ENCODE peak calls at places on chromosome 9, in nine cellular contexts. One of them, this sample, is unnamed.

GRCh38 chr9:34986541-34987047 is 3.0 kb upstream of the DNAJB5 start:
- DNase-seq in AG10803: no peak
- DNase-seq in sciatic nerve: no peak
- DNase-seq in activated naive CD8-positive, alpha-beta T cell treated with anti-CD3 and anti-CD28 coated beads for 36 hours: peak; percentile 61
- DNase-seq in substantia nigra: peak; percentile 42
- DNase-seq in HEK293T: no peak
- DNase-seq in pulmonary artery endothelial cell: no peak
- DNase-seq in activated T-cell treated with anti-CD3 and anti-CD28 coated beads, Interleukin-2, amount 50 U/mL, for 24 hours: peak; percentile 64
- DNase-seq in HuH-7.5: no peak
- DNase-seq in this sample: no peak

GRCh38 chr9:33179298-33179697 is 12.2 kb upstream of the B4GALT1 start:
- DNase-seq in pulmonary artery endothelial cell: no peak
- DNase-seq in AG10803: no peak
- DNase-seq in sciatic nerve: no peak
- DNase-seq in activated T-cell treated with anti-CD3 and anti-CD28 coated beads, Interleukin-2, amount 50 U/mL, for 24 hours: no peak
- DNase-seq in HEK293T: no peak
- DNase-seq in HuH-7.5: no peak
- DNase-seq in substantia nigra: no peak
- DNase-seq in activated naive CD8-positive, alpha-beta T cell treated with anti-CD3 and anti-CD28 coated beads for 36 hours: no peak
- DNase-seq in this sample: no peak

GRCh38 chr9:132798817-132799790 is 79.0 kb downstream of the AK8 start:
- DNase-seq in substantia nigra: no peak
- DNase-seq in activated naive CD8-positive, alpha-beta T cell treated with anti-CD3 and anti-CD28 coated beads for 36 hours: no peak
- DNase-seq in activated T-cell treated with anti-CD3 and anti-CD28 coated beads, Interleukin-2, amount 50 U/mL, for 24 hours: no peak
- DNase-seq in HEK293T: no peak
- DNase-seq in sciatic nerve: peak; percentile 71
- DNase-seq in HuH-7.5: no peak
- DNase-seq in AG10803: no peak
- DNase-seq in pulmonary artery endothelial cell: no peak
- DNase-seq in this sample: no peak

GRCh38 chr9:101376117-101376866 is 8.5 kb downstream of the BAAT start:
- DNase-seq in AG10803: peak; percentile 88
- DNase-seq in sciatic nerve: peak; percentile 77
- DNase-seq in activated naive CD8-positive, alpha-beta T cell treated with anti-CD3 and anti-CD28 coated beads for 36 hours: no peak
- DNase-seq in activated T-cell treated with anti-CD3 and anti-CD28 coated beads, Interleukin-2, amount 50 U/mL, for 24 hours: no peak
- DNase-seq in substantia nigra: no peak
- DNase-seq in HEK293T: no peak
- DNase-seq in pulmonary artery endothelial cell: no peak
- DNase-seq in HuH-7.5: no peak
- DNase-seq in this sample: peak; percentile 80

GRCh38 chr9:137816531-137817235 is 60.9 kb upstream of the CACNA1B start:
- DNase-seq in sciatic nerve: no peak
- DNase-seq in substantia nigra: no peak
- DNase-seq in HuH-7.5: no peak
- DNase-seq in activated T-cell treated with anti-CD3 and anti-CD28 coated beads, Interleukin-2, amount 50 U/mL, for 24 hours: no peak
- DNase-seq in pulmonary artery endothelial cell: no peak
- DNase-seq in HEK293T: no peak
- DNase-seq in AG10803: no peak
- DNase-seq in activated naive CD8-positive, alpha-beta T cell treated with anti-CD3 and anti-CD28 coated beads for 36 hours: no peak
- DNase-seq in this sample: no peak

GRCh38 chr9:38362912-38363588 is 29.5 kb upstream of the ALDH1B1 start:
- DNase-seq in pulmonary artery endothelial cell: peak; percentile 24
- DNase-seq in HuH-7.5: no peak
- DNase-seq in activated naive CD8-positive, alpha-beta T cell treated with anti-CD3 and anti-CD28 coated beads for 36 hours: peak; percentile 3
- DNase-seq in substantia nigra: no peak
- DNase-seq in HEK293T: peak; percentile 61
- DNase-seq in activated T-cell treated with anti-CD3 and anti-CD28 coated beads, Interleukin-2, amount 50 U/mL, for 24 hours: no peak
- DNase-seq in AG10803: peak; percentile 87
- DNase-seq in sciatic nerve: no peak
- DNase-seq in this sample: peak; percentile 84

GRCh38 chr9:73129941-73130695 is 21.5 kb upstream of the ANXA1 start:
- DNase-seq in activated T-cell treated with anti-CD3 and anti-CD28 coated beads, Interleukin-2, amount 50 U/mL, for 24 hours: no peak
- DNase-seq in pulmonary artery endothelial cell: no peak
- DNase-seq in HEK293T: no peak
- DNase-seq in substantia nigra: no peak
- DNase-seq in AG10803: no peak
- DNase-seq in activated naive CD8-positive, alpha-beta T cell treated with anti-CD3 and anti-CD28 coated beads for 36 hours: no peak
- DNase-seq in HuH-7.5: no peak
- DNase-seq in sciatic nerve: no peak
- DNase-seq in this sample: no peak

GRCh38 chr9:133953976-133954709 is 38.0 kb downstream of the VAV2 start:
- DNase-seq in activated T-cell treated with anti-CD3 and anti-CD28 coated beads, Interleukin-2, amount 50 U/mL, for 24 hours: no peak
- DNase-seq in activated naive CD8-positive, alpha-beta T cell treated with anti-CD3 and anti-CD28 coated beads for 36 hours: no peak
- DNase-seq in HuH-7.5: no peak
- DNase-seq in AG10803: no peak
- DNase-seq in sciatic nerve: no peak
- DNase-seq in HEK293T: no peak
- DNase-seq in pulmonary artery endothelial cell: no peak
- DNase-seq in substantia nigra: no peak
- DNase-seq in this sample: no peak

GRCh38 chr9:127264462-127265040 is at the start of gene GARNL3:
- DNase-seq in sciatic nerve: no peak
- DNase-seq in HuH-7.5: no peak
- DNase-seq in HEK293T: no peak
- DNase-seq in activated naive CD8-positive, alpha-beta T cell treated with anti-CD3 and anti-CD28 coated beads for 36 hours: no peak
- DNase-seq in pulmonary artery endothelial cell: no peak
- DNase-seq in activated T-cell treated with anti-CD3 and anti-CD28 coated beads, Interleukin-2, amount 50 U/mL, for 24 hours: no peak
- DNase-seq in substantia nigra: no peak
- DNase-seq in AG10803: no peak
- DNase-seq in this sample: no peak

GRCh38 chr9:107090218-107090617 is 192.9 kb upstream of the RAD23B start:
- DNase-seq in HEK293T: no peak
- DNase-seq in activated naive CD8-positive, alpha-beta T cell treated with anti-CD3 and anti-CD28 coated beads for 36 hours: no peak
- DNase-seq in HuH-7.5: no peak
- DNase-seq in activated T-cell treated with anti-CD3 and anti-CD28 coated beads, Interleukin-2, amount 50 U/mL, for 24 hours: no peak
- DNase-seq in AG10803: no peak
- DNase-seq in substantia nigra: no peak
- DNase-seq in pulmonary artery endothelial cell: no peak
- DNase-seq in sciatic nerve: no peak
- DNase-seq in this sample: no peak

GRCh38 chr9:135105938-135106491 is 18.5 kb downstream of the OLFM1 start:
- DNase-seq in HEK293T: no peak
- DNase-seq in pulmonary artery endothelial cell: no peak
- DNase-seq in activated T-cell treated with anti-CD3 and anti-CD28 coated beads, Interleukin-2, amount 50 U/mL, for 24 hours: no peak
- DNase-seq in sciatic nerve: no peak
- DNase-seq in activated naive CD8-positive, alpha-beta T cell treated with anti-CD3 and anti-CD28 coated beads for 36 hours: no peak
- DNase-seq in substantia nigra: no peak
- DNase-seq in AG10803: no peak
- DNase-seq in HuH-7.5: no peak
- DNase-seq in this sample: no peak

GRCh38 chr9:676780-677458 is 164.6 kb upstream of the DMRT1 start:
- DNase-seq in substantia nigra: no peak
- DNase-seq in sciatic nerve: no peak
- DNase-seq in AG10803: no peak
- DNase-seq in HuH-7.5: no peak
- DNase-seq in HEK293T: no peak
- DNase-seq in pulmonary artery endothelial cell: no peak
- DNase-seq in activated naive CD8-positive, alpha-beta T cell treated with anti-CD3 and anti-CD28 coated beads for 36 hours: no peak
- DNase-seq in activated T-cell treated with anti-CD3 and anti-CD28 coated beads, Interleukin-2, amount 50 U/mL, for 24 hours: no peak
- DNase-seq in this sample: no peak

GRCh38 chr9:96204853-96205252 is 97.1 kb downstream of the HSD17B3 start:
- DNase-seq in HuH-7.5: no peak
- DNase-seq in substantia nigra: no peak
- DNase-seq in AG10803: no peak
- DNase-seq in activated T-cell treated with anti-CD3 and anti-CD28 coated beads, Interleukin-2, amount 50 U/mL, for 24 hours: no peak
- DNase-seq in HEK293T: no peak
- DNase-seq in pulmonary artery endothelial cell: no peak
- DNase-seq in sciatic nerve: no peak
- DNase-seq in activated naive CD8-positive, alpha-beta T cell treated with anti-CD3 and anti-CD28 coated beads for 36 hours: no peak
- DNase-seq in this sample: no peak

GRCh38 chr9:131358438-131359029 is 35.4 kb upstream of the PRRC2B start:
- DNase-seq in substantia nigra: no peak
- DNase-seq in activated T-cell treated with anti-CD3 and anti-CD28 coated beads, Interleukin-2, amount 50 U/mL, for 24 hours: no peak
- DNase-seq in HuH-7.5: no peak
- DNase-seq in activated naive CD8-positive, alpha-beta T cell treated with anti-CD3 and anti-CD28 coated beads for 36 hours: no peak
- DNase-seq in AG10803: no peak
- DNase-seq in HEK293T: no peak
- DNase-seq in sciatic nerve: no peak
- DNase-seq in pulmonary artery endothelial cell: no peak
- DNase-seq in this sample: no peak

GRCh38 chr9:565528-565927 is 276.0 kb upstream of the DMRT1 start:
- DNase-seq in AG10803: no peak
- DNase-seq in HuH-7.5: no peak
- DNase-seq in activated naive CD8-positive, alpha-beta T cell treated with anti-CD3 and anti-CD28 coated beads for 36 hours: no peak
- DNase-seq in pulmonary artery endothelial cell: no peak
- DNase-seq in substantia nigra: no peak
- DNase-seq in HEK293T: no peak
- DNase-seq in activated T-cell treated with anti-CD3 and anti-CD28 coated beads, Interleukin-2, amount 50 U/mL, for 24 hours: no peak
- DNase-seq in sciatic nerve: no peak
- DNase-seq in this sample: no peak

GRCh38 chr9:27367175-27367798 is 70.3 kb upstream of the EQTN start:
- DNase-seq in activated naive CD8-positive, alpha-beta T cell treated with anti-CD3 and anti-CD28 coated beads for 36 hours: no peak
- DNase-seq in HuH-7.5: no peak
- DNase-seq in substantia nigra: no peak
- DNase-seq in AG10803: no peak
- DNase-seq in HEK293T: no peak
- DNase-seq in activated T-cell treated with anti-CD3 and anti-CD28 coated beads, Interleukin-2, amount 50 U/mL, for 24 hours: no peak
- DNase-seq in sciatic nerve: no peak
- DNase-seq in pulmonary artery endothelial cell: no peak
- DNase-seq in this sample: no peak

GRCh38 chr9:80285325-80285724 is 713.6 kb downstream of the TLE4 start:
- DNase-seq in activated naive CD8-positive, alpha-beta T cell treated with anti-CD3 and anti-CD28 coated beads for 36 hours: no peak
- DNase-seq in HEK293T: peak; percentile 8
- DNase-seq in AG10803: no peak
- DNase-seq in activated T-cell treated with anti-CD3 and anti-CD28 coated beads, Interleukin-2, amount 50 U/mL, for 24 hours: no peak
- DNase-seq in HuH-7.5: no peak
- DNase-seq in substantia nigra: no peak
- DNase-seq in pulmonary artery endothelial cell: no peak
- DNase-seq in sciatic nerve: no peak
- DNase-seq in this sample: peak; percentile 3

GRCh38 chr9:120893585-120893857 is 16.5 kb upstream of the PHF19 start:
- DNase-seq in HuH-7.5: no peak
- DNase-seq in activated T-cell treated with anti-CD3 and anti-CD28 coated beads, Interleukin-2, amount 50 U/mL, for 24 hours: no peak
- DNase-seq in AG10803: no peak
- DNase-seq in sciatic nerve: no peak
- DNase-seq in activated naive CD8-positive, alpha-beta T cell treated with anti-CD3 and anti-CD28 coated beads for 36 hours: no peak
- DNase-seq in substantia nigra: no peak
- DNase-seq in HEK293T: no peak
- DNase-seq in pulmonary artery endothelial cell: no peak
- DNase-seq in this sample: no peak

GRCh38 chr9:70868661-70869652 is 252.5 kb downstream of the TRPM3 start:
- DNase-seq in AG10803: no peak
- DNase-seq in activated T-cell treated with anti-CD3 and anti-CD28 coated beads, Interleukin-2, amount 50 U/mL, for 24 hours: no peak
- DNase-seq in pulmonary artery endothelial cell: peak; percentile 45
- DNase-seq in sciatic nerve: no peak
- DNase-seq in activated naive CD8-positive, alpha-beta T cell treated with anti-CD3 and anti-CD28 coated beads for 36 hours: no peak
- DNase-seq in HuH-7.5: no peak
- DNase-seq in HEK293T: peak; percentile 28
- DNase-seq in substantia nigra: no peak
- DNase-seq in this sample: peak; percentile 7

GRCh38 chr9:29691758-29692407 is 2118.6 kb upstream of the C9orf72 start:
- DNase-seq in substantia nigra: peak; percentile 1
- DNase-seq in pulmonary artery endothelial cell: no peak
- DNase-seq in activated naive CD8-positive, alpha-beta T cell treated with anti-CD3 and anti-CD28 coated beads for 36 hours: no peak
- DNase-seq in sciatic nerve: no peak
- DNase-seq in HuH-7.5: peak; percentile 0
- DNase-seq in activated T-cell treated with anti-CD3 and anti-CD28 coated beads, Interleukin-2, amount 50 U/mL, for 24 hours: no peak
- DNase-seq in HEK293T: peak; percentile 36
- DNase-seq in AG10803: no peak
- DNase-seq in this sample: no peak

GRCh38 chr9:101628173-101628572 is 33.4 kb upstream of the PPP3R2 start:
- DNase-seq in HuH-7.5: no peak
- DNase-seq in HEK293T: no peak
- DNase-seq in activated T-cell treated with anti-CD3 and anti-CD28 coated beads, Interleukin-2, amount 50 U/mL, for 24 hours: no peak
- DNase-seq in AG10803: peak; percentile 6
- DNase-seq in pulmonary artery endothelial cell: no peak
- DNase-seq in sciatic nerve: no peak
- DNase-seq in activated naive CD8-positive, alpha-beta T cell treated with anti-CD3 and anti-CD28 coated beads for 36 hours: no peak
- DNase-seq in substantia nigra: no peak
- DNase-seq in this sample: no peak

GRCh38 chr9:93896496-93897033 is 58.6 kb downstream of the BARX1 start:
- DNase-seq in activated T-cell treated with anti-CD3 and anti-CD28 coated beads, Interleukin-2, amount 50 U/mL, for 24 hours: no peak
- DNase-seq in pulmonary artery endothelial cell: no peak
- DNase-seq in substantia nigra: no peak
- DNase-seq in HEK293T: no peak
- DNase-seq in sciatic nerve: peak; percentile 12
- DNase-seq in HuH-7.5: no peak
- DNase-seq in AG10803: no peak
- DNase-seq in activated naive CD8-positive, alpha-beta T cell treated with anti-CD3 and anti-CD28 coated beads for 36 hours: no peak
- DNase-seq in this sample: no peak

GRCh38 chr9:128107971-128108783 is 19.4 kb downstream of the PTGES2 start:
- DNase-seq in activated T-cell treated with anti-CD3 and anti-CD28 coated beads, Interleukin-2, amount 50 U/mL, for 24 hours: no peak
- DNase-seq in AG10803: no peak
- DNase-seq in sciatic nerve: no peak
- DNase-seq in activated naive CD8-positive, alpha-beta T cell treated with anti-CD3 and anti-CD28 coated beads for 36 hours: no peak
- DNase-seq in HEK293T: no peak
- DNase-seq in pulmonary artery endothelial cell: no peak
- DNase-seq in substantia nigra: no peak
- DNase-seq in HuH-7.5: no peak
- DNase-seq in this sample: no peak

GRCh38 chr9:122162415-122162814 is 2.7 kb downstream of the MORN5 start:
- DNase-seq in AG10803: no peak
- DNase-seq in pulmonary artery endothelial cell: no peak
- DNase-seq in HEK293T: no peak
- DNase-seq in HuH-7.5: no peak
- DNase-seq in activated T-cell treated with anti-CD3 and anti-CD28 coated beads, Interleukin-2, amount 50 U/mL, for 24 hours: no peak
- DNase-seq in substantia nigra: no peak
- DNase-seq in activated naive CD8-positive, alpha-beta T cell treated with anti-CD3 and anti-CD28 coated beads for 36 hours: no peak
- DNase-seq in sciatic nerve: no peak
- DNase-seq in this sample: no peak

GRCh38 chr9:89564257-89564878 is 40.4 kb upstream of the GADD45G start:
- DNase-seq in sciatic nerve: no peak
- DNase-seq in AG10803: no peak
- DNase-seq in HuH-7.5: peak; percentile 41
- DNase-seq in substantia nigra: peak; percentile 14
- DNase-seq in pulmonary artery endothelial cell: no peak
- DNase-seq in HEK293T: peak; percentile 71
- DNase-seq in activated naive CD8-positive, alpha-beta T cell treated with anti-CD3 and anti-CD28 coated beads for 36 hours: no peak
- DNase-seq in activated T-cell treated with anti-CD3 and anti-CD28 coated beads, Interleukin-2, amount 50 U/mL, for 24 hours: no peak
- DNase-seq in this sample: no peak

GRCh38 chr9:32839013-32839442 is 55.7 kb downstream of the TMEM215 start:
- DNase-seq in pulmonary artery endothelial cell: no peak
- DNase-seq in substantia nigra: no peak
- DNase-seq in HEK293T: no peak
- DNase-seq in AG10803: no peak
- DNase-seq in activated naive CD8-positive, alpha-beta T cell treated with anti-CD3 and anti-CD28 coated beads for 36 hours: no peak
- DNase-seq in HuH-7.5: no peak
- DNase-seq in sciatic nerve: no peak
- DNase-seq in activated T-cell treated with anti-CD3 and anti-CD28 coated beads, Interleukin-2, amount 50 U/mL, for 24 hours: no peak
- DNase-seq in this sample: no peak

GRCh38 chr9:109652112-109652511 is 127.9 kb upstream of the PALM2AKAP2 start:
- DNase-seq in pulmonary artery endothelial cell: no peak
- DNase-seq in substantia nigra: no peak
- DNase-seq in HEK293T: no peak
- DNase-seq in HuH-7.5: no peak
- DNase-seq in activated T-cell treated with anti-CD3 and anti-CD28 coated beads, Interleukin-2, amount 50 U/mL, for 24 hours: no peak
- DNase-seq in sciatic nerve: no peak
- DNase-seq in AG10803: no peak
- DNase-seq in activated naive CD8-positive, alpha-beta T cell treated with anti-CD3 and anti-CD28 coated beads for 36 hours: no peak
- DNase-seq in this sample: no peak

GRCh38 chr9:135998013-135998380 is 36.8 kb upstream of the UBAC1 start:
- DNase-seq in HEK293T: no peak
- DNase-seq in HuH-7.5: no peak
- DNase-seq in activated naive CD8-positive, alpha-beta T cell treated with anti-CD3 and anti-CD28 coated beads for 36 hours: no peak
- DNase-seq in sciatic nerve: no peak
- DNase-seq in activated T-cell treated with anti-CD3 and anti-CD28 coated beads, Interleukin-2, amount 50 U/mL, for 24 hours: no peak
- DNase-seq in substantia nigra: no peak
- DNase-seq in AG10803: no peak
- DNase-seq in pulmonary artery endothelial cell: no peak
- DNase-seq in this sample: no peak

GRCh38 chr9:79809931-79810330 is 238.2 kb downstream of the TLE4 start:
- DNase-seq in HEK293T: no peak
- DNase-seq in activated naive CD8-positive, alpha-beta T cell treated with anti-CD3 and anti-CD28 coated beads for 36 hours: no peak
- DNase-seq in pulmonary artery endothelial cell: no peak
- DNase-seq in AG10803: peak; percentile 79
- DNase-seq in activated T-cell treated with anti-CD3 and anti-CD28 coated beads, Interleukin-2, amount 50 U/mL, for 24 hours: no peak
- DNase-seq in sciatic nerve: no peak
- DNase-seq in substantia nigra: no peak
- DNase-seq in HuH-7.5: no peak
- DNase-seq in this sample: peak; percentile 67

GRCh38 chr9:12748016-12748415 is 26.8 kb upstream of the LURAP1L start:
- DNase-seq in HuH-7.5: no peak
- DNase-seq in substantia nigra: no peak
- DNase-seq in AG10803: peak; percentile 47
- DNase-seq in HEK293T: no peak
- DNase-seq in activated T-cell treated with anti-CD3 and anti-CD28 coated beads, Interleukin-2, amount 50 U/mL, for 24 hours: no peak
- DNase-seq in activated naive CD8-positive, alpha-beta T cell treated with anti-CD3 and anti-CD28 coated beads for 36 hours: no peak
- DNase-seq in pulmonary artery endothelial cell: no peak
- DNase-seq in sciatic nerve: no peak
- DNase-seq in this sample: peak; percentile 39

GRCh38 chr9:127174386-127175318 is 52.2 kb upstream of the ANGPTL2 start:
- DNase-seq in HEK293T: no peak
- DNase-seq in substantia nigra: no peak
- DNase-seq in sciatic nerve: peak; percentile 47
- DNase-seq in activated T-cell treated with anti-CD3 and anti-CD28 coated beads, Interleukin-2, amount 50 U/mL, for 24 hours: no peak
- DNase-seq in pulmonary artery endothelial cell: no peak
- DNase-seq in activated naive CD8-positive, alpha-beta T cell treated with anti-CD3 and anti-CD28 coated beads for 36 hours: no peak
- DNase-seq in AG10803: no peak
- DNase-seq in HuH-7.5: no peak
- DNase-seq in this sample: no peak

This sample was measured in AG08395.